ENCODE peak calls at places on chromosomes 6 and 20, in six cellular contexts. I is CD8-positive, alpha-beta memory T cell; C is NCI-H774; T is SHP77; R is cardiac muscle cell; O is cardiac fibroblast. Z is an unnamed sample.

GRCh38 chr20:35122787-35123405 is 24.2 kb downstream of the EDEM2 start:
- DNase-seq in C (no peak), I (no peak), R (no peak), T (no peak), O (peak; percentile 47), Z (no peak)

GRCh38 chr6:38973178-38974057 is 75.2 kb upstream of the GLP1R start:
- DNase-seq in I (no peak), R (peak; percentile 78), T (no peak), O (peak; percentile 87), C (peak; percentile 55), Z (peak; percentile 7)

GRCh38 chr6:157203312-157203744 is 120.0 kb downstream of the TMEM242 start:
- DNase-seq in T (no peak), O (no peak), C (no peak), R (no peak), I (no peak), Z (no peak)

GRCh38 chr6:170374571-170375444 is 68.2 kb downstream of the FAM120B start:
- DNase-seq in C (no peak), R (peak; percentile 86), I (no peak), O (peak; percentile 8), T (no peak), Z (no peak)

GRCh38 chr20:64101731-64102621 is 5.4 kb downstream of the NPBWR2 start:
- DNase-seq in I (peak; percentile 69), T (peak; percentile 54), O (no peak), C (peak; percentile 21), R (no peak), Z (peak; percentile 53)

GRCh38 chr6:17869010-17869752 is 118.3 kb downstream of the KIF13A start:
- DNase-seq in C (no peak), O (peak; percentile 39), I (no peak), R (no peak), T (no peak), Z (no peak)

GRCh38 chr6:139376604-139377218 is 2.3 kb upstream of the CITED2 start:
- DNase-seq in R (peak; percentile 78), O (peak; percentile 54), T (no peak), C (no peak), I (no peak), Z (no peak)

GRCh38 chr20:21149344-21149743 is 23.5 kb downstream of the KIZ start:
- DNase-seq in R (no peak), T (no peak), I (no peak), C (no peak), O (no peak), Z (no peak)

GRCh38 chr6:123529843-123530242 is 106.9 kb downstream of the TRDN start:
- DNase-seq in T (no peak), R (no peak), O (peak; percentile 4), C (no peak), I (no peak), Z (no peak)

GRCh38 chr6:101851911-101852310 is 458.4 kb downstream of the GRIK2 start:
- DNase-seq in O (peak; percentile 77), C (no peak), I (no peak), T (no peak), R (peak; percentile 20), Z (no peak)

GRCh38 chr6:95866732-95867131 is 149.0 kb upstream of the FUT9 start:
- DNase-seq in T (no peak), C (no peak), R (no peak), O (peak; percentile 3), I (no peak), Z (no peak)

GRCh38 chr6:56840467-56841371 is 114.2 kb upstream of the BEND6 start:
- DNase-seq in O (peak; percentile 87), R (peak; percentile 34), I (no peak), C (no peak), T (no peak), Z (no peak)

GRCh38 chr6:29631860-29632731 is 887 bp downstream of the GABBR1 start:
- DNase-seq in T (no peak), R (peak; percentile 82), O (peak; percentile 51), I (peak; percentile 77), C (peak; percentile 40), Z (peak; percentile 64)

GRCh38 chr20:44401052-44401769 is 45.7 kb downstream of the HNF4A start:
- DNase-seq in R (no peak), I (no peak), C (no peak), T (no peak), O (no peak), Z (no peak)

GRCh38 chr6:69865126-69865525 is 1.2 kb upstream of the COL19A1 start:
- DNase-seq in C (no peak), R (peak; percentile 63), O (peak; percentile 79), T (no peak), I (no peak), Z (no peak)

GRCh38 chr20:58169441-58169840 is 59.0 kb downstream of the ANKRD60 start:
- DNase-seq in I (no peak), R (no peak), T (no peak), O (no peak), C (no peak), Z (no peak)

GRCh38 chr20:1330075-1330830 is 1.3 kb upstream of the SDCBP2 start:
- DNase-seq in T (no peak), O (peak; percentile 87), R (peak; percentile 53), C (no peak), I (peak; percentile 54), Z (peak; percentile 40)

GRCh38 chr20:17543531-17543961 is 12.4 kb upstream of the BFSP1 start:
- DNase-seq in I (no peak), R (peak; percentile 60), C (no peak), O (peak; percentile 80), T (no peak), Z (no peak)

GRCh38 chr6:53728570-53729194 is 63.1 kb upstream of the KLHL31 start:
- DNase-seq in C (peak; percentile 45), R (peak; percentile 58), T (no peak), I (peak; percentile 49), O (peak; percentile 61), Z (peak; percentile 24)

GRCh38 chr20:53731595-53731994 is 138.0 kb upstream of the ZNF217 start:
- DNase-seq in O (no peak), T (no peak), R (no peak), C (no peak), I (no peak), Z (no peak)

GRCh38 chr20:50426865-50427739 is 83.1 kb upstream of the PTPN1 start:
- DNase-seq in C (no peak), I (no peak), R (no peak), T (no peak), O (no peak), Z (no peak)

GRCh38 chr6:491233-491632 is 99.7 kb downstream of the IRF4 start:
- DNase-seq in R (no peak), I (peak; percentile 67), O (no peak), T (no peak), C (no peak), Z (peak; percentile 43)

GRCh38 chr6:160263214-160263939 is 4.8 kb upstream of the SLC22A2 start:
- DNase-seq in R (no peak), O (no peak), C (no peak), I (no peak), T (no peak), Z (no peak)

GRCh38 chr20:3890999-3891929 is 2.1 kb downstream of the PANK2 start:
- DNase-seq in T (no peak), C (no peak), R (no peak), O (no peak), I (no peak), Z (no peak)

GRCh38 chr6:36024154-36024760 is at the start of gene SLC26A8:
- DNase-seq in C (no peak), O (no peak), T (no peak), R (no peak), I (no peak), Z (no peak)

Z was measured in T-cell.